ENCODE peak calls at places on chromosomes 4 and X, in five cellular contexts. One of them, this sample, is unnamed.

GRCh38 chr4:11471613-11472012 is 42.9 kb upstream of the HS3ST1 start:
- DNase-seq in epithelial cell of esophagus: peak
- DNase-seq in CD8-positive, alpha-beta T cell: peak
- DNase-seq in choroid plexus epithelial cell: peak
- DNase-seq in endodermal cell: no peak
- DNase-seq in this sample: peak

GRCh38 chr4:1644906-1645657 is 39.0 kb downstream of the FAM53A start:
- DNase-seq in epithelial cell of esophagus: peak
- DNase-seq in CD8-positive, alpha-beta T cell: no peak
- DNase-seq in choroid plexus epithelial cell: peak
- DNase-seq in endodermal cell: peak
- DNase-seq in this sample: peak

GRCh38 chr4:18684932-18685331 is 663.4 kb upstream of the LCORL start:
- DNase-seq in epithelial cell of esophagus: peak
- DNase-seq in CD8-positive, alpha-beta T cell: no peak
- DNase-seq in choroid plexus epithelial cell: no peak
- DNase-seq in endodermal cell: no peak
- DNase-seq in this sample: no peak

GRCh38 chrX:23434356-23434884 is 99.8 kb downstream of the PTCHD1 start:
- DNase-seq in epithelial cell of esophagus: peak
- DNase-seq in CD8-positive, alpha-beta T cell: no peak
- DNase-seq in choroid plexus epithelial cell: peak
- DNase-seq in endodermal cell: no peak
- DNase-seq in this sample: peak

GRCh38 chrX:119398974-119399771 is at the start of gene SLC25A43:
- DNase-seq in epithelial cell of esophagus: no peak
- DNase-seq in CD8-positive, alpha-beta T cell: peak
- DNase-seq in choroid plexus epithelial cell: no peak
- DNase-seq in endodermal cell: peak
- DNase-seq in this sample: peak

GRCh38 chr4:6111354-6111930 is 88.9 kb downstream of the JAKMIP1 start:
- DNase-seq in epithelial cell of esophagus: no peak
- DNase-seq in CD8-positive, alpha-beta T cell: no peak
- DNase-seq in choroid plexus epithelial cell: no peak
- DNase-seq in endodermal cell: peak
- DNase-seq in this sample: no peak

GRCh38 chr4:113452868-113453620 is 308.5 kb downstream of the CAMK2D start:
- DNase-seq in epithelial cell of esophagus: peak
- DNase-seq in CD8-positive, alpha-beta T cell: no peak
- DNase-seq in choroid plexus epithelial cell: peak
- DNase-seq in endodermal cell: peak
- DNase-seq in this sample: peak

GRCh38 chr4:54661686-54662085 is 3.9 kb downstream of the KIT start:
- DNase-seq in epithelial cell of esophagus: peak
- DNase-seq in CD8-positive, alpha-beta T cell: no peak
- DNase-seq in choroid plexus epithelial cell: peak
- DNase-seq in endodermal cell: no peak
- DNase-seq in this sample: peak

GRCh38 chr4:165621983-165622382 is 243.2 kb downstream of the CPE start:
- DNase-seq in epithelial cell of esophagus: peak
- DNase-seq in CD8-positive, alpha-beta T cell: no peak
- DNase-seq in choroid plexus epithelial cell: no peak
- DNase-seq in endodermal cell: no peak
- DNase-seq in this sample: peak

GRCh38 chrX:47384502-47384901 is 14.1 kb downstream of the ZNF157 start:
- DNase-seq in epithelial cell of esophagus: peak
- DNase-seq in CD8-positive, alpha-beta T cell: peak
- DNase-seq in choroid plexus epithelial cell: peak
- DNase-seq in endodermal cell: peak
- DNase-seq in this sample: peak

GRCh38 chr4:137032242-137032641 is 500.1 kb downstream of the PCDH18 start:
- DNase-seq in epithelial cell of esophagus: no peak
- DNase-seq in CD8-positive, alpha-beta T cell: no peak
- DNase-seq in choroid plexus epithelial cell: peak
- DNase-seq in endodermal cell: no peak
- DNase-seq in this sample: peak

GRCh38 chr4:180281726-180282125 is 1961.5 kb upstream of the TENM3 start:
- DNase-seq in epithelial cell of esophagus: no peak
- DNase-seq in CD8-positive, alpha-beta T cell: no peak
- DNase-seq in choroid plexus epithelial cell: no peak
- DNase-seq in endodermal cell: no peak
- DNase-seq in this sample: no peak

GRCh38 chrX:137549073-137549472 is 16.9 kb upstream of the ZIC3 start:
- DNase-seq in epithelial cell of esophagus: no peak
- DNase-seq in CD8-positive, alpha-beta T cell: no peak
- DNase-seq in choroid plexus epithelial cell: no peak
- DNase-seq in endodermal cell: peak
- DNase-seq in this sample: no peak

GRCh38 chrX:19630228-19630627 is 114.9 kb upstream of the MAP3K15 start:
- DNase-seq in epithelial cell of esophagus: no peak
- DNase-seq in CD8-positive, alpha-beta T cell: no peak
- DNase-seq in choroid plexus epithelial cell: no peak
- DNase-seq in endodermal cell: no peak
- DNase-seq in this sample: no peak

GRCh38 chr4:8780596-8781368 is 90.9 kb downstream of the HMX1 start:
- DNase-seq in epithelial cell of esophagus: no peak
- DNase-seq in CD8-positive, alpha-beta T cell: no peak
- DNase-seq in choroid plexus epithelial cell: no peak
- DNase-seq in endodermal cell: no peak
- DNase-seq in this sample: no peak
- H3K4me3 ChIP-seq in epithelial cell of esophagus: no peak
- H3K4me3 ChIP-seq in CD8-positive, alpha-beta T cell: no peak
- H3K4me3 ChIP-seq in choroid plexus epithelial cell: no peak
- H3K4me3 ChIP-seq in endodermal cell: no peak
- H3K4me3 ChIP-seq in this sample: no peak

DNA sequence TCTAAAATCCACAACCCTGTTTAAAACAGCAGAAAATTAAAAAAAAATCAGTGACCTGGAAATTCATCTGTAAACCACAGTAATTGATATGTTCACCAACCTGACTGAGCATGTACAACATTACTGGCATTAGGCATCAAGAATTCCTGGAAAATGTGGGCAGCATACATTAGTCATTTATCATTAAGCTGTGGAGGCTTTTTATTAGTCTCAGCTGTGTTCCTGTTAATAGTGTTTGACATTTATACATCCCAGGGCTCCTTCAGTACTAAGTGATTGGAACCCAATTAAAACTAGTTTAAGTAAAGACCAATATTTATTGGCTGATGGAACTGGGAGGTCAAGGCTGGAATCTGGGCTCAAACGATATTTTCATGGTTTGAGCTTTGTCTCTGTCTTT is 227.3 kb upstream of the GIMD1 start:
- DNase-seq in epithelial cell of esophagus: no peak
- DNase-seq in CD8-positive, alpha-beta T cell: no peak
- DNase-seq in choroid plexus epithelial cell: no peak
- DNase-seq in endodermal cell: no peak
- DNase-seq in this sample: no peak
- H3K4me3 ChIP-seq in epithelial cell of esophagus: no peak
- H3K4me3 ChIP-seq in CD8-positive, alpha-beta T cell: no peak
- H3K4me3 ChIP-seq in choroid plexus epithelial cell: no peak
- H3K4me3 ChIP-seq in endodermal cell: no peak
- H3K4me3 ChIP-seq in this sample: no peak

GRCh38 chrX:115895678-115896329 is 274.7 kb upstream of the AGTR2 start:
- DNase-seq in epithelial cell of esophagus: no peak
- DNase-seq in CD8-positive, alpha-beta T cell: no peak
- DNase-seq in choroid plexus epithelial cell: no peak
- DNase-seq in endodermal cell: no peak
- DNase-seq in this sample: no peak
- H3K4me3 ChIP-seq in epithelial cell of esophagus: no peak
- H3K4me3 ChIP-seq in CD8-positive, alpha-beta T cell: no peak
- H3K4me3 ChIP-seq in choroid plexus epithelial cell: no peak
- H3K4me3 ChIP-seq in endodermal cell: no peak
- H3K4me3 ChIP-seq in this sample: no peak

GRCh38 chr4:186684889-186685309 is 38.8 kb downstream of the FAT1 start:
- DNase-seq in epithelial cell of esophagus: no peak
- DNase-seq in CD8-positive, alpha-beta T cell: no peak
- DNase-seq in choroid plexus epithelial cell: no peak
- DNase-seq in endodermal cell: peak
- DNase-seq in this sample: no peak

GRCh38 chr4:186688150-186688943 is 35.3 kb downstream of the FAT1 start:
- DNase-seq in epithelial cell of esophagus: no peak
- DNase-seq in CD8-positive, alpha-beta T cell: no peak
- DNase-seq in choroid plexus epithelial cell: no peak
- DNase-seq in endodermal cell: peak
- DNase-seq in this sample: no peak

GRCh38 chr4:186684220-186684619 is 39.4 kb downstream of the FAT1 start:
- DNase-seq in epithelial cell of esophagus: no peak
- DNase-seq in CD8-positive, alpha-beta T cell: no peak
- DNase-seq in choroid plexus epithelial cell: no peak
- DNase-seq in endodermal cell: no peak
- DNase-seq in this sample: no peak

GRCh38 chr4:186687263-186687662 is 36.4 kb downstream of the FAT1 start:
- DNase-seq in epithelial cell of esophagus: no peak
- DNase-seq in CD8-positive, alpha-beta T cell: no peak
- DNase-seq in choroid plexus epithelial cell: no peak
- DNase-seq in endodermal cell: no peak
- DNase-seq in this sample: peak

GRCh38 chr4:186685744-186686143 is 37.9 kb downstream of the FAT1 start:
- DNase-seq in epithelial cell of esophagus: peak
- DNase-seq in CD8-positive, alpha-beta T cell: no peak
- DNase-seq in choroid plexus epithelial cell: peak
- DNase-seq in endodermal cell: no peak
- DNase-seq in this sample: peak
- H3K4me3 ChIP-seq in epithelial cell of esophagus: no peak
- H3K4me3 ChIP-seq in CD8-positive, alpha-beta T cell: no peak
- H3K4me3 ChIP-seq in choroid plexus epithelial cell: no peak
- H3K4me3 ChIP-seq in endodermal cell: no peak
- H3K4me3 ChIP-seq in this sample: no peak

DNA sequence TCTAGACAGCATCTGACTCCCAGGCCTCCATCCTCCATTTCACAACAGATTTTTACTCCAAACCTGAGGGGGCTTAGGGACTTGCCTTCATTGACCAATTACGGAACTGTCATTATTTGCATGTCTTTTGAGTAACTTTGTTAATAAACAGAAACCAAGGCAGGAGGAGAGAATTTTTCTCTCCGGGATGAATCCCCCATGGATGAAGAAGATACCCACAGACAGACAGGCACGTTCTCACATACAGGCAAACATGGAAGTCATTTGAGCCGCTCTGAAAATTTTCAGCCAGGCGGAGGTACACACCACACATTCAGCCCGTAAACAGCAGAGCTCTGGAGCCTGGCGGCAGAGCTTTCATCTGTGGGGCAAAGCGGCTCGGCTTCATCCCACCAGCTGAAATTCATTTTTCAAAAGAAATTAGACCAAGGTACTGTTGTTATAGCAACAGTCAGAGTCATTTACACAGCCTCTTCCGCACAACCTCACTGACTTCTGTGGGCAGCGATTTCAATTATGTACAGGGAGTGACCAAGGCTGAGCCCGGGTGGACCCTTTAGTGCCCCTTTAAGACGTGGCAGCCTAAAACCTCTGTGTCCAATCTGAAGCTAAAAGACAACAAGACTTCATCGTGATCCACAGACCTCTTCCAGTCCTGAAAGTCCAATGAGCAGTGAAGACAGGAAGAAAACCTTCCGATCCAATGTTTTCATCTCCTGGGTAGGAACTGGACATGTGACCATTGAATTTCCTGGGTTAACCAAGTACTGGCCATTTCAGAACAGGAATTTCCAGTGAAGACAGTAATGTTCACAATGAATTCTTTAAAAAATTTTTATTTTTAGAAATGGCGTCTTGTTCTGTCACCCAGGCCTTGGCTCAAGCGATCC is 237.0 kb downstream of the MGST2 start:
- DNase-seq in epithelial cell of esophagus: no peak
- DNase-seq in CD8-positive, alpha-beta T cell: no peak
- DNase-seq in choroid plexus epithelial cell: peak
- DNase-seq in endodermal cell: no peak
- DNase-seq in this sample: no peak
- H3K4me3 ChIP-seq in epithelial cell of esophagus: peak
- H3K4me3 ChIP-seq in CD8-positive, alpha-beta T cell: no peak
- H3K4me3 ChIP-seq in choroid plexus epithelial cell: peak
- H3K4me3 ChIP-seq in endodermal cell: peak
- H3K4me3 ChIP-seq in this sample: no peak

This sample was measured in cardiac fibroblast.